ENCODE peak calls at places on chromosomes 1 and 21, in six cellular contexts. L, S, N, X, H and F are unnamed samples. For H3K36me3, the result is how much of the 10 kb centered on the place peaks cover.

GRCh38 chr1:219310181-219310728 is 136.6 kb downstream of the LYPLAL1 start:
- DNase-seq in L (peak), X (no peak), H (no peak), S (no peak), N (peak), F (no peak)

GRCh38 chr1:5983361-5984103 is 8.7 kb downstream of the NPHP4 start:
- DNase-seq in L (no peak), S (no peak), X (no peak), H (no peak), N (peak), F (no peak)

GRCh38 chr1:31010081-31010989 is 55.2 kb downstream of the PUM1 start:
- DNase-seq in X (no peak), S (no peak), N (peak), H (no peak), L (no peak), F (no peak)

GRCh38 chr1:204455831-204456145 is 38.8 kb downstream of the PIK3C2B start:
- DNase-seq in X (no peak), S (peak), L (no peak), N (no peak), H (no peak), F (no peak)

GRCh38 chr1:218686258-218686657 is 341.1 kb downstream of the TGFB2 start:
- DNase-seq in L (no peak), X (no peak), S (no peak), N (peak), H (no peak), F (no peak)

GRCh38 chr1:22371408-22371807 is 80.2 kb upstream of the ZBTB40 start:
- DNase-seq in N (no peak), X (no peak), H (no peak), L (no peak), S (no peak), F (no peak)

GRCh38 chr1:97008226-97008625 is 286.6 kb downstream of the PTBP2 start:
- DNase-seq in N (peak), X (no peak), L (no peak), H (no peak), S (no peak), F (no peak)

GRCh38 chr1:205417884-205418283 is 4.0 kb downstream of the LEMD1 start:
- DNase-seq in X (no peak), N (no peak), H (no peak), S (no peak), L (no peak), F (no peak)

GRCh38 chr1:81682490-81682889 is 118.2 kb upstream of the ADGRL2 start:
- DNase-seq in X (no peak), H (no peak), N (peak), S (peak), L (no peak), F (no peak)

GRCh38 chr1:60052634-60053033 is 20.9 kb downstream of the C1orf87 start:
- DNase-seq in X (no peak), H (no peak), S (no peak), L (no peak), N (no peak), F (no peak)

GRCh38 chr1:115308969-115309368 is 29.1 kb downstream of the NGF start:
- DNase-seq in N (no peak), S (no peak), L (no peak), X (no peak), H (no peak), F (no peak)

GRCh38 chr1:150567717-150568561 is 11.5 kb downstream of the MCL1 start:
- DNase-seq in H (peak), L (peak), S (peak), X (no peak), N (peak), F (peak)

GRCh38 chr1:20057886-20058420 is 12.0 kb upstream of the PLA2G5 start:
- DNase-seq in X (no peak), H (no peak), N (no peak), S (no peak), L (no peak), F (no peak)

GRCh38 chr1:48608882-48609281 is 136.9 kb upstream of the SPATA6 start:
- DNase-seq in S (no peak), X (no peak), N (no peak), H (no peak), L (no peak), F (no peak)

GRCh38 chr1:47624531-47624930 is 186.7 kb downstream of the FOXD2 start:
- DNase-seq in L (no peak), X (no peak), N (peak), H (peak), S (peak), F (no peak)

GRCh38 chr1:13892141-13892670 is 192.2 kb downstream of the PRDM2 start:
- DNase-seq in N (no peak), X (no peak), H (no peak), L (no peak), S (peak), F (no peak)

GRCh38 chr1:94937820-94938219 is 10.9 kb upstream of the CNN3 start:
- DNase-seq in S (no peak), H (no peak), L (no peak), X (no peak), N (no peak), F (no peak)

GRCh38 chr1:11796036-11796828 is 9.5 kb downstream of the MTHFR start:
- DNase-seq in N (no peak), S (no peak), X (no peak), H (no peak), L (peak), F (no peak)

GRCh38 chr1:152043870-152044269 is 7.1 kb upstream of the S100A11 start:
- DNase-seq in S (no peak), X (no peak), L (no peak), H (no peak), N (no peak), F (no peak)

GRCh38 chr21:35111531-35111930 is 62.4 kb upstream of the RUNX1 start:
- DNase-seq in H (no peak), L (no peak), N (peak), X (no peak), S (no peak), F (no peak)

GRCh38 chr1:210222288-210223006 is 10.1 kb upstream of the SERTAD4 start:
- DNase-seq in N (peak), S (peak), X (no peak), L (no peak), H (peak), F (peak)

GRCh38 chr1:86499987-86500593 is 31.4 kb downstream of the CLCA1 start:
- DNase-seq in X (no peak), H (no peak), N (peak), S (peak), L (no peak), F (no peak)

GRCh38 chr1:86641318-86641717 is 63.1 kb upstream of the SH3GLB1 start:
- DNase-seq in L (no peak), X (no peak), H (no peak), N (peak), S (no peak), F (no peak)

GRCh38 chr1:56436912-56437403 is 142.4 kb downstream of the PLPP3 start:
- DNase-seq in X (no peak), S (peak), N (no peak), L (no peak), H (no peak), F (no peak)

GRCh38 chr21:44737706-44738354 is 26.5 kb upstream of the TSPEAR start:
- DNase-seq in S (peak), H (no peak), X (no peak), N (peak), L (no peak), F (no peak)

GRCh38 chr1:6854166-6854565 is 68.9 kb downstream of the CAMTA1 start:
- DNase-seq in S (no peak), X (no peak), L (no peak), H (no peak), N (peak), F (no peak)

GRCh38 chr1:171751208-171751607 is 9.3 kb upstream of the VAMP4 start:
- DNase-seq in N (no peak), H (no peak), S (no peak), L (no peak), X (no peak), F (no peak)

GRCh38 chr1:230713915-230714764 is at the start of gene AGT:
- DNase-seq in L (peak), N (peak), H (peak), X (no peak), S (peak), F (peak)

GRCh38 chr1:228013322-228014234 is 6.8 kb downstream of the WNT3A start:
- DNase-seq in N (peak), X (no peak), L (no peak), H (no peak), S (no peak), F (peak)

GRCh38 chr1:87325982-87326738 is 2.5 kb upstream of the LMO4 start:
- DNase-seq in S (peak), X (no peak), L (no peak), N (peak), H (peak), F (no peak)

GRCh38 chr1:111615874-111616715 is 3.5 kb upstream of the RAP1A start:
- DNase-seq in X (no peak), S (no peak), N (no peak), L (no peak), H (no peak), F (no peak)

GRCh38 chr1:172144445-172145060 is 275.9 kb upstream of the C1orf105 start:
- DNase-seq in S (no peak), N (no peak), X (no peak), H (peak), L (peak), F (peak)

GRCh38 chr1:93992954-93993353 is 83.7 kb upstream of the GCLM start:
- DNase-seq in H (no peak), X (no peak), S (no peak), L (no peak), N (no peak), F (no peak)

GRCh38 chr1:25356848-25357247 is 18.7 kb downstream of the TMEM50A start:
- DNase-seq in N (peak), S (no peak), X (no peak), H (no peak), L (no peak), F (no peak)

GRCh38 chr1:202281316-202282016 is 60.3 kb downstream of the UBE2T start:
- DNase-seq in S (no peak), X (no peak), N (peak), H (no peak), L (no peak), F (no peak)

GRCh38 chr21:22536511-22536910 is 1538.3 kb downstream of the NCAM2 start:
- DNase-seq in X (no peak), L (no peak), N (peak), S (no peak), H (no peak), F (no peak)

GRCh38 chr1:234933031-234933430 is 195.6 kb downstream of the TOMM20 start:
- DNase-seq in S (no peak), L (no peak), X (no peak), N (no peak), H (no peak), F (no peak)

GRCh38 chr1:212401838-212402582 is 12.7 kb downstream of the PACC1 start:
- DNase-seq in N (peak), S (no peak), H (no peak), X (no peak), L (no peak), F (no peak)

GRCh38 chr1:211752317-211752716 is 76.9 kb upstream of the NEK2 start:
- DNase-seq in S (no peak), X (no peak), N (no peak), H (no peak), L (no peak), F (no peak)

GRCh38 chr1:2539312-2539907 is 9.3 kb upstream of the HES5 start:
- DNase-seq in N (peak), H (no peak), S (peak), X (no peak), L (no peak), F (no peak)
- TF ChIP-seq CTCF in N (peak), H (no peak), S (peak), X (peak), L (no peak), F (no peak)

GRCh38 chr1:91885331-91885715 is 628 bp downstream of the TGFBR3 start:
- DNase-seq in S (peak), X (no peak), L (peak), N (peak), H (peak), F (peak)

GRCh38 chr1:91884459-91885290 is 1.3 kb downstream of the TGFBR3 start:
- DNase-seq in N (peak), X (peak), H (peak), S (peak), L (peak), F (no peak)

GRCh38 chr1:91885716-91886506 is at the start of gene TGFBR3:
- DNase-seq in X (peak), S (peak), N (peak), H (peak), L (peak), F (peak)

GRCh38 chr1:91881280-91881679 is 4.7 kb downstream of the TGFBR3 start:
- DNase-seq in N (no peak), S (no peak), H (no peak), L (no peak), X (no peak), F (no peak)

DNA sequence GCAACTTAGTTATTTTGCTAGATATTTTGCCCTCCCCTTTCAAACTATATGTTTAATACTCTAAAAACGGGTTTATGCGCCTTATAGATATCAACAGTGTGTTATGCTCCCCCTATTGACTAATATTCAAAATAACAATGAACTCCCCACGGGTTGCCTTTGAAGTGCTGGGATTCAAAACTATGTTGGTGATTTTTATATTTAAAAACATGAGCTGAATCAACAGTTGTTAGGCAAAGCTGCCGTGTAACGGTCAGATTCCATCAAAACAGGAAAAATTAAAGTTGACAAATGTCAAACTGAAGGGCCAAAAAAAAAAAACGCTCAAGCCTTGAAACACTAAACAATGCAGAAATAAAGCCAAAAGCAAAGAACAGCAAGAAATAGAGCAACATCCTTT is 2.5 kb downstream of the TGFBR3 start:
- DNase-seq in H (no peak), L (no peak), X (no peak), N (peak), S (no peak), F (no peak)
- H3K4me3 ChIP-seq in H (peak), L (peak), X (no peak), N (peak), S (no peak), F (peak)

DNA sequence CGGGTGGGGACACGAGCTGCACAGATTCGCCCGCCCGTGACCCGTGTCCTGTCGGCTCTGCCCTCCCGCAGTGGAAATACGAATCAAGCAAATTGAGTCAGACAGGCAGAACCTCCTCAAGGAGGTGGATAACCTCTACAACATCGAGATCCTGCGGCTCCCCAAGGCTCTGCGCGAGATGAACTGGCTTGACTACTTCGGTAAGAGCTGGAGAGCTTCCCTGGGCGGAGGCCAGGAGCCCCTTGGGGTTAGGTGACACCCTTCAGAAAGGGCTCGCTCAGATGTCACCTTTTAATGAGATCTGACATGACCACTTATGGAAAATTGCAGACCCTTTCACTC is 489 bp downstream of the CDCA8 start:
- DNase-seq in X (no peak), S (no peak), L (peak), H (no peak), N (no peak), F (no peak)
- H3K36me3 ChIP-seq in X (under half), S (under half), L (under half), H (under half), N (under half), F (under half)

GRCh38 chr1:53682369-53682685 is 56.6 kb downstream of the GLIS1 start:
- DNase-seq in H (no peak), X (no peak), S (no peak), L (no peak), N (no peak), F (no peak)
- TF ChIP-seq CTCF in H (no peak), X (no peak), S (no peak), L (no peak), N (peak), F (no peak)

GRCh38 chr1:33368431-33368830 is 47.5 kb upstream of the A3GALT2 start:
- DNase-seq in X (no peak), L (no peak), S (no peak), N (no peak), H (no peak), F (no peak)

GRCh38 chr1:33370286-33370685 is 49.4 kb upstream of the A3GALT2 start:
- DNase-seq in S (no peak), X (no peak), L (no peak), H (no peak), N (no peak), F (no peak)

GRCh38 chr1:33367488-33368405 is 46.8 kb upstream of the A3GALT2 start:
- DNase-seq in S (peak), H (peak), X (peak), L (peak), N (peak), F (peak)

GRCh38 chr1:33369764-33370163 is 48.9 kb upstream of the A3GALT2 start:
- DNase-seq in N (no peak), X (no peak), L (no peak), H (no peak), S (no peak), F (no peak)

GRCh38 chr1:33369081-33369480 is 48.2 kb upstream of the A3GALT2 start:
- DNase-seq in H (no peak), L (no peak), N (no peak), X (no peak), S (no peak), F (no peak)
- H3K4me3 ChIP-seq in H (no peak), L (no peak), N (no peak), X (no peak), S (no peak), F (no peak)

GRCh38 chr1:64844175-64844574 is 99.3 kb downstream of the RAVER2 start:
- DNase-seq in L (no peak), H (no peak), X (no peak), S (no peak), N (no peak), F (no peak)
- H3K36me3 ChIP-seq in L (under half), H (under half), X (half or more), S (under half), N (under half), F (half or more)